ENCODE peak calls at places on chromosomes 2 and 18, in ten cellular contexts. G is stimulated activated naive CD8-positive, alpha-beta T cell treated with anti-CD3 and anti-CD28 coated beads, Interleukin-15, Interleukin-2, amounts not matched to agents 100 U/mL and 50 U/mL, for 24 hours; U is epithelial cell of prostate; W is HCT116; A is KG1; E is skeletal muscle cell; K is KBM-7; T is kidney; C is ACHN; N is uterus. I is an unnamed sample.

GRCh38 chr2:163732718-163733117 is 3.1 kb downstream of the FIGN start:
- DNase-seq in A (no peak), N (no peak), U (no peak), E (no peak), C (peak), W (no peak), G (no peak), K (no peak), T (no peak), I (no peak)

GRCh38 chr2:119425119-119425405 is 6.6 kb upstream of the TMEM37 start:
- DNase-seq in U (no peak), K (no peak), T (no peak), C (no peak), A (no peak), E (no peak), G (no peak), N (no peak), W (no peak), I (no peak)

GRCh38 chr18:45666520-45666919 is 51.2 kb downstream of the SLC14A2 start:
- DNase-seq in E (no peak), C (no peak), W (no peak), A (no peak), K (peak), G (no peak), T (no peak), N (no peak), U (no peak), I (no peak)

GRCh38 chr18:59604877-59605276 is 92.3 kb downstream of the CCBE1 start:
- DNase-seq in U (peak), E (no peak), G (no peak), C (no peak), A (no peak), W (no peak), T (no peak), N (no peak), K (no peak), I (no peak)

GRCh38 chr18:47968721-47969120 is 38.3 kb upstream of the SMAD2 start:
- DNase-seq in T (no peak), U (no peak), A (no peak), N (no peak), K (no peak), C (no peak), E (no peak), W (no peak), G (no peak), I (no peak)

GRCh38 chr18:3458952-3459853 is 9.2 kb downstream of the TGIF1 start:
- DNase-seq in E (no peak), C (no peak), T (no peak), W (no peak), N (no peak), A (no peak), G (no peak), K (no peak), U (no peak), I (no peak)

GRCh38 chr2:11012131-11012693 is 100.5 kb downstream of the KCNF1 start:
- DNase-seq in E (no peak), W (no peak), A (no peak), N (no peak), K (no peak), C (no peak), T (no peak), U (no peak), G (no peak), I (no peak)

GRCh38 chr2:211033765-211034164 is 477.4 kb downstream of the CPS1 start:
- DNase-seq in G (no peak), W (peak), C (peak), K (no peak), A (no peak), N (no peak), U (no peak), E (no peak), T (no peak), I (no peak)

GRCh38 chr2:241842620-241843211 is 16.0 kb downstream of the PDCD1 start:
- DNase-seq in K (peak), N (peak), C (no peak), G (peak), U (no peak), T (peak), E (no peak), W (no peak), A (no peak), I (peak)

GRCh38 chr2:85409719-85410583 is at the start of gene CAPG:
- DNase-seq in W (no peak), T (peak), U (no peak), G (peak), E (no peak), C (no peak), N (peak), A (peak), K (peak), I (peak)

GRCh38 chr2:6352906-6353515 is 512.7 kb downstream of the CMPK2 start:
- DNase-seq in W (no peak), T (no peak), G (peak), E (no peak), U (no peak), K (peak), A (no peak), N (no peak), C (peak), I (peak)

GRCh38 chr2:196528486-196529223 is 110.9 kb upstream of the CCDC150 start:
- DNase-seq in K (no peak), G (no peak), W (no peak), T (no peak), A (no peak), N (no peak), E (no peak), U (no peak), C (no peak), I (no peak)

GRCh38 chr18:59085797-59086196 is 53.9 kb upstream of the SEC11C start:
- DNase-seq in W (no peak), K (no peak), E (peak), T (no peak), G (no peak), N (no peak), C (peak), U (no peak), A (no peak), I (no peak)

GRCh38 chr2:236001166-236001828 is 166.9 kb downstream of the GBX2 start:
- DNase-seq in C (no peak), N (no peak), A (no peak), W (no peak), K (no peak), E (no peak), G (no peak), U (no peak), T (no peak), I (no peak)

GRCh38 chr2:148552675-148553331 is 91.7 kb upstream of the EPC2 start:
- DNase-seq in W (no peak), K (peak), T (no peak), E (no peak), A (peak), C (peak), G (peak), U (no peak), N (no peak), I (no peak)